ENCODE peak calls at places on chromosomes 7 and 10, in five cellular contexts. P is T-cell; G is stimulated activated naive B cell treated with anti-CD40 and anti-IgM and Interleukin-4, amounts not matched to agents 10 μg/mL and 1 μg/mL and 100 μg/mL, for 72 hours; Z is posterior cingulate gyrus; N is NCI-H1092. X is an unnamed sample.

GRCh38 chr10:59340279-59340678 is 22.1 kb downstream of the FAM13C start:
- DNase-seq in P (no peak), G (no peak), Z (no peak), N (no peak), X (no peak)

GRCh38 chr7:131602304-131602993 is 46.0 kb upstream of the PODXL start:
- DNase-seq in P (no peak), G (no peak), Z (no peak), N (no peak), X (no peak)

GRCh38 chr10:5645944-5646617 is 20.3 kb downstream of the ASB13 start:
- DNase-seq in P (no peak), G (no peak), Z (no peak), N (no peak), X (no peak)

GRCh38 chr7:134916428-134916883 is 69.9 kb upstream of the AGBL3 start:
- DNase-seq in P (no peak), G (no peak), Z (no peak), N (no peak), X (peak)

GRCh38 chr7:100469227-100470044 is 5.4 kb upstream of the SPACDR start:
- DNase-seq in P (peak), G (peak), Z (peak), N (peak), X (no peak)

GRCh38 chr10:103835121-103836045 is 20.0 kb downstream of the SH3PXD2A start:
- DNase-seq in P (no peak), G (no peak), Z (no peak), N (no peak), X (no peak)

GRCh38 chr7:146781352-146782116 is 664.9 kb downstream of the CNTNAP2 start:
- DNase-seq in P (no peak), G (no peak), Z (no peak), N (no peak), X (no peak)

GRCh38 chr10:33798754-33799153 is 464.3 kb upstream of the NRP1 start:
- DNase-seq in P (no peak), G (no peak), Z (no peak), N (no peak), X (no peak)

GRCh38 chr10:74047304-74047703 is 49.4 kb downstream of the VCL start:
- DNase-seq in P (no peak), G (no peak), Z (no peak), N (no peak), X (peak)

GRCh38 chr7:154409703-154410311 is 357.6 kb downstream of the DPP6 start:
- DNase-seq in P (no peak), G (no peak), Z (no peak), N (no peak), X (no peak)

GRCh38 chr7:155280446-155281410 is 16.9 kb upstream of the INSIG1 start:
- DNase-seq in P (no peak), G (no peak), Z (no peak), N (no peak), X (no peak)

GRCh38 chr7:44477063-44477830 is 13.2 kb downstream of the NUDCD3 start:
- DNase-seq in P (peak), G (peak), Z (peak), N (peak), X (no peak)

GRCh38 chr7:78224923-78225322 is 426.4 kb downstream of the PHTF2 start:
- DNase-seq in P (no peak), G (no peak), Z (no peak), N (no peak), X (no peak)

GRCh38 chr10:9296206-9296605 is 1241.7 kb downstream of the GATA3 start:
- DNase-seq in P (no peak), G (no peak), Z (no peak), N (no peak), X (no peak)

GRCh38 chr7:73707045-73707631 is 12.3 kb downstream of the STX1A start:
- DNase-seq in P (no peak), G (peak), Z (peak), N (peak), X (no peak)

GRCh38 chr7:150388709-150389531 is 9.8 kb downstream of the ZNF775 start:
- DNase-seq in P (no peak), G (no peak), Z (peak), N (peak), X (no peak)

GRCh38 chr7:30923774-30924413 is 12.2 kb downstream of the AQP1 start:
- DNase-seq in P (no peak), G (no peak), Z (peak), N (no peak), X (no peak)

GRCh38 chr10:110918269-110918632 is 729 bp downstream of the BBIP1 start:
- DNase-seq in P (no peak), G (no peak), Z (no peak), N (no peak), X (no peak)

GRCh38 chr7:39664057-39664456 is 40.7 kb downstream of the RALA start:
- DNase-seq in P (no peak), G (no peak), Z (no peak), N (no peak), X (no peak)

GRCh38 chr10:18104223-18104872 is 35.9 kb upstream of the CACNB2 start:
- DNase-seq in P (peak), G (peak), Z (peak), N (peak), X (no peak)

GRCh38 chr10:131647789-131648188 is 253.0 kb upstream of the PPP2R2D start:
- DNase-seq in P (no peak), G (no peak), Z (no peak), N (no peak), X (no peak)

GRCh38 chr10:79927111-79927828 is 21.6 kb downstream of the SFTPD start:
- DNase-seq in P (no peak), G (no peak), Z (peak), N (no peak), X (no peak)

GRCh38 chr10:25398680-25399079 is 223.9 kb downstream of the GPR158 start:
- DNase-seq in P (no peak), G (no peak), Z (no peak), N (no peak), X (no peak)

GRCh38 chr10:49606981-49607535 is 3.1 kb upstream of the SLC18A3 start:
- DNase-seq in P (peak), G (peak), Z (no peak), N (no peak), X (no peak)

GRCh38 chr10:63236113-63236935 is 103.2 kb downstream of the NRBF2 start:
- DNase-seq in P (no peak), G (no peak), Z (no peak), N (no peak), X (peak)

GRCh38 chr7:114086906-114087651 is 168.3 kb upstream of the PPP1R3A start:
- DNase-seq in P (no peak), G (no peak), Z (no peak), N (no peak), X (no peak)

GRCh38 chr10:50809596-50809995 is 69.9 kb downstream of the ASAH2B start:
- DNase-seq in P (no peak), G (no peak), Z (no peak), N (no peak), X (peak)

GRCh38 chr7:146961617-146962016 is 845.0 kb downstream of the CNTNAP2 start:
- DNase-seq in P (no peak), G (no peak), Z (no peak), N (no peak), X (peak)

GRCh38 chr7:2621948-2622640 is 9.7 kb upstream of the TTYH3 start:
- DNase-seq in P (no peak), G (no peak), Z (no peak), N (peak), X (no peak)

GRCh38 chr10:51471271-51471670 is 228.1 kb downstream of the CSTF2T start:
- DNase-seq in P (no peak), G (no peak), Z (no peak), N (no peak), X (no peak)

GRCh38 chr7:25727446-25727845 is 424.6 kb upstream of the NFE2L3 start:
- DNase-seq in P (no peak), G (no peak), Z (no peak), N (no peak), X (no peak)

GRCh38 chr7:27181795-27182275 is 3.2 kb downstream of the HOXA11 start:
- DNase-seq in P (no peak), G (no peak), Z (no peak), N (no peak), X (no peak)

GRCh38 chr7:139629392-139630082 is 106.1 kb downstream of the CLEC2L start:
- DNase-seq in P (no peak), G (no peak), Z (no peak), N (no peak), X (no peak)

GRCh38 chr7:79401254-79401653 is 52.2 kb downstream of the MAGI2 start:
- DNase-seq in P (no peak), G (no peak), Z (no peak), N (no peak), X (no peak)

GRCh38 chr10:110207805-110208613 is 604 bp downstream of the MXI1 start:
- DNase-seq in P (peak), G (peak), Z (no peak), N (no peak), X (no peak)

GRCh38 chr10:122019414-122019975 is 30.5 kb downstream of the TACC2 start:
- DNase-seq in P (no peak), G (no peak), Z (no peak), N (no peak), X (no peak)

X was measured in GM04503.